ENCODE peak calls at places on chromosomes 3 and 15, in nine cellular contexts. One of them, this sample, is unnamed.
A peak's percentile ranks its signal among the peaks of the same experiment; 100 is the strongest.

GRCh38 chr3:144585408-144585807 is 613.8 kb downstream of the DIPK2A start:
- DNase-seq in GM23248: no peak
- DNase-seq in left cardiac atrium: no peak
- DNase-seq in lung: no peak
- DNase-seq in SJSA1: no peak
- DNase-seq in H4: no peak
- DNase-seq in cardiac fibroblast: no peak
- DNase-seq in activated naive CD4-positive, alpha-beta T cell treated with anti-CD3 and anti-CD28 coated beads, Interleukin-2, amount 50 U/mL, for 72 hours: no peak
- DNase-seq in stimulated activated CD4-positive, alpha-beta T cell treated with anti-CD3 and anti-CD28 coated beads, Interleukin-1b, Interleukin-23, amount 100 ng/mL, for 1 hour: no peak
- DNase-seq in this sample: no peak

GRCh38 chr15:69615756-69616155 is 163.1 kb downstream of the RPLP1 start:
- DNase-seq in H4: no peak
- DNase-seq in activated naive CD4-positive, alpha-beta T cell treated with anti-CD3 and anti-CD28 coated beads, Interleukin-2, amount 50 U/mL, for 72 hours: no peak
- DNase-seq in left cardiac atrium: no peak
- DNase-seq in SJSA1: no peak
- DNase-seq in cardiac fibroblast: no peak
- DNase-seq in lung: no peak
- DNase-seq in GM23248: no peak
- DNase-seq in stimulated activated CD4-positive, alpha-beta T cell treated with anti-CD3 and anti-CD28 coated beads, Interleukin-1b, Interleukin-23, amount 100 ng/mL, for 1 hour: no peak
- DNase-seq in this sample: no peak

GRCh38 chr15:32100286-32100685 is 70.0 kb downstream of the CHRNA7 start:
- DNase-seq in H4: no peak
- DNase-seq in activated naive CD4-positive, alpha-beta T cell treated with anti-CD3 and anti-CD28 coated beads, Interleukin-2, amount 50 U/mL, for 72 hours: no peak
- DNase-seq in SJSA1: no peak
- DNase-seq in cardiac fibroblast: no peak
- DNase-seq in stimulated activated CD4-positive, alpha-beta T cell treated with anti-CD3 and anti-CD28 coated beads, Interleukin-1b, Interleukin-23, amount 100 ng/mL, for 1 hour: no peak
- DNase-seq in GM23248: no peak
- DNase-seq in left cardiac atrium: no peak
- DNase-seq in lung: no peak
- DNase-seq in this sample: no peak

GRCh38 chr3:185335799-185336198 is 27.1 kb upstream of the MAP3K13 start:
- DNase-seq in H4: peak; percentile 21
- DNase-seq in SJSA1: no peak
- DNase-seq in stimulated activated CD4-positive, alpha-beta T cell treated with anti-CD3 and anti-CD28 coated beads, Interleukin-1b, Interleukin-23, amount 100 ng/mL, for 1 hour: no peak
- DNase-seq in left cardiac atrium: no peak
- DNase-seq in GM23248: peak; percentile 61
- DNase-seq in lung: no peak
- DNase-seq in cardiac fibroblast: peak; percentile 68
- DNase-seq in activated naive CD4-positive, alpha-beta T cell treated with anti-CD3 and anti-CD28 coated beads, Interleukin-2, amount 50 U/mL, for 72 hours: no peak
- DNase-seq in this sample: no peak

GRCh38 chr3:135034291-135034768 is 239.3 kb downstream of the EPHB1 start:
- DNase-seq in SJSA1: no peak
- DNase-seq in lung: no peak
- DNase-seq in left cardiac atrium: no peak
- DNase-seq in activated naive CD4-positive, alpha-beta T cell treated with anti-CD3 and anti-CD28 coated beads, Interleukin-2, amount 50 U/mL, for 72 hours: no peak
- DNase-seq in stimulated activated CD4-positive, alpha-beta T cell treated with anti-CD3 and anti-CD28 coated beads, Interleukin-1b, Interleukin-23, amount 100 ng/mL, for 1 hour: no peak
- DNase-seq in H4: no peak
- DNase-seq in cardiac fibroblast: no peak
- DNase-seq in GM23248: no peak
- DNase-seq in this sample: peak; percentile 72

GRCh38 chr3:132803889-132804288 is 81.7 kb upstream of the NPHP3 start:
- DNase-seq in GM23248: no peak
- DNase-seq in activated naive CD4-positive, alpha-beta T cell treated with anti-CD3 and anti-CD28 coated beads, Interleukin-2, amount 50 U/mL, for 72 hours: no peak
- DNase-seq in lung: no peak
- DNase-seq in H4: no peak
- DNase-seq in cardiac fibroblast: no peak
- DNase-seq in left cardiac atrium: no peak
- DNase-seq in SJSA1: no peak
- DNase-seq in stimulated activated CD4-positive, alpha-beta T cell treated with anti-CD3 and anti-CD28 coated beads, Interleukin-1b, Interleukin-23, amount 100 ng/mL, for 1 hour: no peak
- DNase-seq in this sample: no peak

GRCh38 chr15:48647963-48648362 is 2.5 kb upstream of the FBN1 start:
- DNase-seq in left cardiac atrium: no peak
- DNase-seq in SJSA1: no peak
- DNase-seq in stimulated activated CD4-positive, alpha-beta T cell treated with anti-CD3 and anti-CD28 coated beads, Interleukin-1b, Interleukin-23, amount 100 ng/mL, for 1 hour: no peak
- DNase-seq in GM23248: peak; percentile 76
- DNase-seq in activated naive CD4-positive, alpha-beta T cell treated with anti-CD3 and anti-CD28 coated beads, Interleukin-2, amount 50 U/mL, for 72 hours: no peak
- DNase-seq in H4: no peak
- DNase-seq in lung: no peak
- DNase-seq in cardiac fibroblast: peak; percentile 51
- DNase-seq in this sample: no peak

GRCh38 chr3:191499307-191500125 is 38.6 kb downstream of the PYDC2 start:
- DNase-seq in activated naive CD4-positive, alpha-beta T cell treated with anti-CD3 and anti-CD28 coated beads, Interleukin-2, amount 50 U/mL, for 72 hours: no peak
- DNase-seq in left cardiac atrium: peak; percentile 56
- DNase-seq in GM23248: peak; percentile 50
- DNase-seq in stimulated activated CD4-positive, alpha-beta T cell treated with anti-CD3 and anti-CD28 coated beads, Interleukin-1b, Interleukin-23, amount 100 ng/mL, for 1 hour: no peak
- DNase-seq in lung: no peak
- DNase-seq in SJSA1: no peak
- DNase-seq in cardiac fibroblast: peak; percentile 29
- DNase-seq in H4: peak; percentile 69
- DNase-seq in this sample: peak; percentile 80

GRCh38 chr3:62873672-62874397 is 1.4 kb downstream of the CADPS start:
- DNase-seq in cardiac fibroblast: no peak
- DNase-seq in left cardiac atrium: peak; percentile 42
- DNase-seq in GM23248: peak; percentile 75
- DNase-seq in activated naive CD4-positive, alpha-beta T cell treated with anti-CD3 and anti-CD28 coated beads, Interleukin-2, amount 50 U/mL, for 72 hours: no peak
- DNase-seq in H4: peak; percentile 10
- DNase-seq in lung: no peak
- DNase-seq in stimulated activated CD4-positive, alpha-beta T cell treated with anti-CD3 and anti-CD28 coated beads, Interleukin-1b, Interleukin-23, amount 100 ng/mL, for 1 hour: no peak
- DNase-seq in SJSA1: no peak
- DNase-seq in this sample: peak; percentile 45

GRCh38 chr3:12658593-12659058 is 5.3 kb downstream of the RAF1 start:
- DNase-seq in activated naive CD4-positive, alpha-beta T cell treated with anti-CD3 and anti-CD28 coated beads, Interleukin-2, amount 50 U/mL, for 72 hours: no peak
- DNase-seq in H4: peak; percentile 63
- DNase-seq in GM23248: peak; percentile 93
- DNase-seq in stimulated activated CD4-positive, alpha-beta T cell treated with anti-CD3 and anti-CD28 coated beads, Interleukin-1b, Interleukin-23, amount 100 ng/mL, for 1 hour: no peak
- DNase-seq in SJSA1: peak; percentile 69
- DNase-seq in left cardiac atrium: no peak
- DNase-seq in cardiac fibroblast: peak; percentile 76
- DNase-seq in lung: no peak
- DNase-seq in this sample: no peak

GRCh38 chr3:42802876-42803799 is 1.2 kb downstream of the HIGD1A start:
- DNase-seq in cardiac fibroblast: peak; percentile 41
- DNase-seq in stimulated activated CD4-positive, alpha-beta T cell treated with anti-CD3 and anti-CD28 coated beads, Interleukin-1b, Interleukin-23, amount 100 ng/mL, for 1 hour: no peak
- DNase-seq in activated naive CD4-positive, alpha-beta T cell treated with anti-CD3 and anti-CD28 coated beads, Interleukin-2, amount 50 U/mL, for 72 hours: no peak
- DNase-seq in SJSA1: peak; percentile 39
- DNase-seq in GM23248: peak; percentile 46
- DNase-seq in left cardiac atrium: no peak
- DNase-seq in lung: no peak
- DNase-seq in H4: no peak
- DNase-seq in this sample: no peak

GRCh38 chr3:158794936-158795518 is 6.8 kb upstream of the MFSD1 start:
- DNase-seq in H4: peak; percentile 68
- DNase-seq in GM23248: peak; percentile 67
- DNase-seq in cardiac fibroblast: peak; percentile 77
- DNase-seq in lung: no peak
- DNase-seq in SJSA1: no peak
- DNase-seq in left cardiac atrium: no peak
- DNase-seq in stimulated activated CD4-positive, alpha-beta T cell treated with anti-CD3 and anti-CD28 coated beads, Interleukin-1b, Interleukin-23, amount 100 ng/mL, for 1 hour: no peak
- DNase-seq in activated naive CD4-positive, alpha-beta T cell treated with anti-CD3 and anti-CD28 coated beads, Interleukin-2, amount 50 U/mL, for 72 hours: no peak
- DNase-seq in this sample: no peak

GRCh38 chr15:101145362-101145761 is 106.5 kb downstream of the CHSY1 start:
- DNase-seq in stimulated activated CD4-positive, alpha-beta T cell treated with anti-CD3 and anti-CD28 coated beads, Interleukin-1b, Interleukin-23, amount 100 ng/mL, for 1 hour: no peak
- DNase-seq in cardiac fibroblast: peak; percentile 28
- DNase-seq in activated naive CD4-positive, alpha-beta T cell treated with anti-CD3 and anti-CD28 coated beads, Interleukin-2, amount 50 U/mL, for 72 hours: no peak
- DNase-seq in GM23248: no peak
- DNase-seq in H4: no peak
- DNase-seq in left cardiac atrium: no peak
- DNase-seq in lung: no peak
- DNase-seq in SJSA1: peak; percentile 49
- DNase-seq in this sample: no peak

GRCh38 chr3:8982509-8982908 is 19.2 kb upstream of the RAD18 start:
- DNase-seq in cardiac fibroblast: no peak
- DNase-seq in lung: no peak
- DNase-seq in SJSA1: no peak
- DNase-seq in stimulated activated CD4-positive, alpha-beta T cell treated with anti-CD3 and anti-CD28 coated beads, Interleukin-1b, Interleukin-23, amount 100 ng/mL, for 1 hour: no peak
- DNase-seq in activated naive CD4-positive, alpha-beta T cell treated with anti-CD3 and anti-CD28 coated beads, Interleukin-2, amount 50 U/mL, for 72 hours: no peak
- DNase-seq in H4: no peak
- DNase-seq in left cardiac atrium: no peak
- DNase-seq in GM23248: peak; percentile 29
- DNase-seq in this sample: no peak

GRCh38 chr3:12380408-12380795 is 91.5 kb downstream of the PPARG start:
- DNase-seq in H4: peak; percentile 61
- DNase-seq in cardiac fibroblast: no peak
- DNase-seq in SJSA1: no peak
- DNase-seq in lung: no peak
- DNase-seq in stimulated activated CD4-positive, alpha-beta T cell treated with anti-CD3 and anti-CD28 coated beads, Interleukin-1b, Interleukin-23, amount 100 ng/mL, for 1 hour: no peak
- DNase-seq in left cardiac atrium: no peak
- DNase-seq in GM23248: no peak
- DNase-seq in activated naive CD4-positive, alpha-beta T cell treated with anti-CD3 and anti-CD28 coated beads, Interleukin-2, amount 50 U/mL, for 72 hours: no peak
- DNase-seq in this sample: no peak

GRCh38 chr15:99511529-99511864 is 54.3 kb upstream of the MEF2A start:
- DNase-seq in H4: no peak
- DNase-seq in cardiac fibroblast: peak; percentile 50
- DNase-seq in GM23248: peak; percentile 66
- DNase-seq in lung: no peak
- DNase-seq in stimulated activated CD4-positive, alpha-beta T cell treated with anti-CD3 and anti-CD28 coated beads, Interleukin-1b, Interleukin-23, amount 100 ng/mL, for 1 hour: no peak
- DNase-seq in SJSA1: no peak
- DNase-seq in left cardiac atrium: no peak
- DNase-seq in activated naive CD4-positive, alpha-beta T cell treated with anti-CD3 and anti-CD28 coated beads, Interleukin-2, amount 50 U/mL, for 72 hours: no peak
- DNase-seq in this sample: no peak

GRCh38 chr15:31275331-31276262 is 51.0 kb upstream of the KLF13 start:
- DNase-seq in SJSA1: no peak
- DNase-seq in lung: no peak
- DNase-seq in GM23248: no peak
- DNase-seq in stimulated activated CD4-positive, alpha-beta T cell treated with anti-CD3 and anti-CD28 coated beads, Interleukin-1b, Interleukin-23, amount 100 ng/mL, for 1 hour: no peak
- DNase-seq in left cardiac atrium: no peak
- DNase-seq in H4: no peak
- DNase-seq in activated naive CD4-positive, alpha-beta T cell treated with anti-CD3 and anti-CD28 coated beads, Interleukin-2, amount 50 U/mL, for 72 hours: no peak
- DNase-seq in cardiac fibroblast: no peak
- DNase-seq in this sample: no peak